ENCODE peak calls at places on chromosomes 12 and 14, in ten cellular contexts. K is activated CD4-positive, alpha-beta T cell treated with anti-CD3 and anti-CD28 coated beads, Interleukin-2, amount 10 ng/mL, durations not matched to agents 7 days and 5 days; Q is stimulated activated CD4-positive, alpha-beta T cell treated with anti-CD3 and anti-CD28 coated beads, Interleukin-2, amount 100 ng/mL, for 48 hours; P is SJSA1; A is dermis microvascular lymphatic vessel endothelial cell; W is fibroblast of mammary gland; H is dorsolateral prefrontal cortex; Y is GF-D8; N is GM12892; V is NCI-H1105. U is an unnamed sample.

GRCh38 chr12:128191380-128191779 is 75.6 kb upstream of the TMEM132C start:
- DNase-seq in P (no peak), V (no peak), N (no peak), Y (no peak), K (no peak), W (no peak), H (no peak), Q (no peak), A (no peak), U (no peak)

GRCh38 chr12:104358353-104359003 is 54.9 kb downstream of the EID3 start:
- DNase-seq in Q (peak), Y (peak), W (peak), A (peak), H (peak), N (peak), V (peak), P (peak), K (peak), U (peak)

GRCh38 chr12:6341439-6342139 is at the start of gene TNFRSF1A:
- DNase-seq in H (no peak), W (peak), N (no peak), Q (no peak), P (peak), Y (peak), V (no peak), K (peak), A (peak), U (no peak)

GRCh38 chr12:4526923-4527546 is 11.7 kb upstream of the RAD51AP1 start:
- DNase-seq in K (no peak), A (peak), H (no peak), Y (no peak), N (no peak), P (no peak), V (no peak), Q (no peak), W (peak), U (peak)

GRCh38 chr14:78178971-78179370 is 8.8 kb downstream of the NRXN3 start:
- DNase-seq in K (no peak), H (no peak), P (no peak), V (no peak), Y (no peak), N (no peak), W (no peak), A (no peak), Q (no peak), U (no peak)

GRCh38 chr14:61188936-61189808 is 92.0 kb downstream of the TMEM30B start:
- DNase-seq in H (no peak), K (no peak), A (peak), V (no peak), P (no peak), N (peak), Y (no peak), Q (peak), W (peak), U (no peak)

GRCh38 chr12:77047341-77048202 is 17.8 kb downstream of the E2F7 start:
- DNase-seq in A (no peak), W (no peak), H (no peak), K (no peak), V (no peak), Y (no peak), Q (no peak), P (no peak), N (no peak), U (no peak)

GRCh38 chr12:69210661-69211060 is 28.7 kb upstream of the CPSF6 start:
- DNase-seq in K (no peak), W (no peak), A (no peak), P (no peak), H (no peak), Y (no peak), Q (no peak), N (no peak), V (no peak), U (no peak)

GRCh38 chr12:53984901-53985357 is at the start of gene HOXC10:
- DNase-seq in W (peak), Q (peak), P (peak), N (peak), A (peak), K (peak), H (peak), V (peak), Y (no peak), U (peak)

GRCh38 chr14:62213516-62213915 is 451.3 kb downstream of the SNAPC1 start:
- DNase-seq in W (peak), K (no peak), P (no peak), H (no peak), A (peak), N (no peak), V (peak), Y (no peak), Q (no peak), U (no peak)

GRCh38 chr14:33477752-33478151 is 473.1 kb downstream of the EGLN3 start:
- DNase-seq in V (no peak), P (no peak), K (no peak), Q (no peak), H (peak), A (no peak), W (no peak), Y (no peak), N (no peak), U (peak)

GRCh38 chr14:22479781-22480464 is 109.1 kb downstream of the DAD1 start:
- DNase-seq in Q (no peak), Y (no peak), P (peak), K (no peak), V (no peak), H (no peak), W (no peak), A (no peak), N (no peak), U (no peak)

GRCh38 chr14:95185452-95186392 is 28.4 kb upstream of the DICER1 start:
- DNase-seq in Y (peak), W (peak), Q (no peak), V (no peak), N (no peak), P (no peak), H (no peak), A (peak), K (no peak), U (no peak)

GRCh38 chr12:67728296-67728666 is 79.7 kb downstream of the DYRK2 start:
- DNase-seq in W (no peak), Y (no peak), H (no peak), P (no peak), K (no peak), N (no peak), A (no peak), V (no peak), Q (no peak), U (no peak)

GRCh38 chr12:82595946-82596345 is 90.8 kb upstream of the TMTC2 start:
- DNase-seq in K (no peak), W (no peak), V (no peak), N (no peak), H (no peak), P (no peak), A (no peak), Y (no peak), Q (no peak), U (no peak)

GRCh38 chr12:17357396-17357795 is 732.6 kb downstream of the RERGL start:
- DNase-seq in W (no peak), N (no peak), H (no peak), Y (no peak), V (no peak), Q (no peak), P (no peak), K (no peak), A (no peak), U (no peak)

GRCh38 chr12:122944588-122944987 is 21.7 kb downstream of the ABCB9 start:
- DNase-seq in K (no peak), V (no peak), W (peak), Q (no peak), Y (no peak), P (peak), A (peak), N (no peak), H (peak), U (no peak)

GRCh38 chr14:67515386-67516079 is 17.6 kb upstream of the PLEKHH1 start:
- DNase-seq in N (peak), K (peak), H (peak), A (peak), V (no peak), Q (peak), Y (no peak), W (no peak), P (no peak), U (peak)

U was measured in NCI-H345.